ENCODE peak calls at places on chromosome 2, in four cellular contexts. Y is RWPE1, E is KG1, F is endothelial cell. K is an unnamed sample.

GRCh38 chr2:235642446-235643107 is 148.7 kb downstream of the AGAP1 start:
- DNase-seq in Y (peak), E (no peak), F (no peak), K (no peak)

GRCh38 chr2:183505911-183506310 is 381.7 kb downstream of the NUP35 start:
- DNase-seq in Y (no peak), E (no peak), F (no peak), K (no peak)

GRCh38 chr2:55048514-55048924 is 1.7 kb downstream of the RTN4 start:
- DNase-seq in Y (peak), E (no peak), F (no peak), K (no peak)

GRCh38 chr2:217434183-217434620 is 568.6 kb downstream of the TNS1 start:
- DNase-seq in Y (peak), E (peak), F (peak), K (peak)

GRCh38 chr2:159139216-159139933 is 147.1 kb downstream of the WDSUB1 start:
- DNase-seq in Y (no peak), E (no peak), F (no peak), K (no peak)

GRCh38 chr2:136764397-136765255 is 719 bp upstream of the THSD7B start:
- DNase-seq in Y (peak), E (no peak), F (peak), K (peak)

GRCh38 chr2:43358688-43359201 is 132.3 kb upstream of the ZFP36L2 start:
- DNase-seq in Y (no peak), E (no peak), F (no peak), K (no peak)

GRCh38 chr2:205682239-205683021 is at the start of gene NRP2:
- DNase-seq in Y (peak), E (no peak), F (peak), K (peak)

GRCh38 chr2:136378712-136379595 is 261.0 kb upstream of the CXCR4 start:
- DNase-seq in Y (peak), E (peak), F (peak), K (peak)

GRCh38 chr2:207603486-207603885 is 21.7 kb downstream of the METTL21A start:
- DNase-seq in Y (no peak), E (no peak), F (no peak), K (no peak)

GRCh38 chr2:96548558-96549465 is 12.3 kb downstream of the ARID5A start:
- DNase-seq in Y (no peak), E (no peak), F (no peak), K (no peak)

GRCh38 chr2:147255812-147256211 is 589.0 kb upstream of the ACVR2A start:
- DNase-seq in Y (no peak), E (no peak), F (no peak), K (no peak)

GRCh38 chr2:30252723-30253688 is 21.7 kb downstream of the LBH start:
- DNase-seq in Y (peak), E (no peak), F (no peak), K (no peak)

GRCh38 chr2:15555839-15556238 is 5.3 kb downstream of the NBAS start:
- DNase-seq in Y (no peak), E (no peak), F (no peak), K (no peak)

GRCh38 chr2:8571792-8572499 is 109.9 kb upstream of the ID2 start:
- DNase-seq in Y (no peak), E (no peak), F (no peak), K (no peak)

GRCh38 chr2:217120429-217120828 is 260.6 kb upstream of the TNP1 start:
- DNase-seq in Y (no peak), E (no peak), F (no peak), K (no peak)

GRCh38 chr2:230871361-230872150 is 6.8 kb downstream of the ITM2C start:
- DNase-seq in Y (no peak), E (no peak), F (no peak), K (no peak)

GRCh38 chr2:7057865-7058400 is 140.7 kb downstream of the RNF144A start:
- DNase-seq in Y (no peak), E (peak), F (no peak), K (no peak)

K was measured in glutamatergic neuron.